ENCODE peak calls at places on chromosomes 11 and 22, in six cellular contexts. T is GM23338, Z is mucosa of descending colon, Q is HCT116, O is lower lobe of right lung, C is left ventricle myocardium inferior. K is an unnamed sample.

GRCh38 chr22:22169923-22170322 is 74.7 kb upstream of the VPREB1 start:
- DNase-seq in Q (no peak), Z (no peak), O (no peak), C (no peak), T (no peak), K (no peak)

GRCh38 chr11:92865352-92865751 is 104.1 kb upstream of the MTNR1B start:
- DNase-seq in O (no peak), C (no peak), T (no peak), Z (no peak), Q (no peak), K (no peak)

GRCh38 chr11:114196994-114197702 is 99.1 kb upstream of the NNMT start:
- DNase-seq in Z (no peak), C (no peak), T (no peak), Q (no peak), O (no peak), K (no peak)

GRCh38 chr11:28140689-28141455 is 32.7 kb downstream of the METTL15 start:
- DNase-seq in Q (peak; percentile 27), C (no peak), T (no peak), O (no peak), Z (no peak), K (no peak)

GRCh38 chr11:119626197-119626909 is 102.6 kb downstream of the NECTIN1 start:
- DNase-seq in Z (no peak), T (no peak), O (no peak), Q (no peak), C (no peak), K (peak; percentile 35)

GRCh38 chr11:3808846-3809623 is 675 bp downstream of the PGAP2 start:
- DNase-seq in T (peak; percentile 65), Q (peak; percentile 62), C (no peak), O (no peak), Z (no peak), K (peak; percentile 84)

GRCh38 chr22:24516301-24516737 is 21.2 kb downstream of the UPB1 start:
- DNase-seq in T (peak; percentile 70), C (no peak), Q (no peak), Z (no peak), O (no peak), K (no peak)

GRCh38 chr11:21511835-21512440 is 680.9 kb upstream of the ANO5 start:
- DNase-seq in Z (peak; percentile 12), C (peak; percentile 16), T (peak; percentile 90), Q (peak; percentile 3), O (peak; percentile 69), K (peak; percentile 79)

GRCh38 chr22:37608477-37609239 is at the start of gene GGA1:
- DNase-seq in O (peak; percentile 98), Q (peak; percentile 96), Z (peak; percentile 99), C (peak; percentile 96), T (peak; percentile 95), K (peak; percentile 94)

GRCh38 chr22:39814899-39815298 is 78.7 kb downstream of the ENTHD1 start:
- DNase-seq in Q (no peak), O (no peak), T (no peak), C (no peak), Z (no peak), K (no peak)

GRCh38 chr11:67357831-67358555 is 4.6 kb upstream of the POLD4 start:
- DNase-seq in Z (no peak), T (no peak), Q (no peak), O (no peak), C (no peak), K (no peak)

GRCh38 chr22:47918276-47918928 is 1156.0 kb downstream of the TBC1D22A start:
- DNase-seq in T (no peak), C (no peak), O (no peak), Q (no peak), Z (no peak), K (no peak)

GRCh38 chr11:118790357-118791014 is 478 bp downstream of the DDX6 start:
- DNase-seq in T (peak; percentile 74), Z (peak; percentile 81), C (peak; percentile 58), Q (no peak), O (peak; percentile 65), K (peak; percentile 77)

GRCh38 chr11:84634309-84634708 is 992.8 kb downstream of the DLG2 start:
- DNase-seq in Z (no peak), C (no peak), T (no peak), O (no peak), Q (no peak), K (no peak)

GRCh38 chr11:12897390-12897789 is 111.7 kb upstream of the RASSF10 start:
- DNase-seq in T (no peak), Z (no peak), Q (no peak), O (no peak), C (peak; percentile 31), K (no peak)

GRCh38 chr22:26922804-26923203 is 265.4 kb downstream of the MIAT start:
- DNase-seq in Q (no peak), O (no peak), T (peak; percentile 83), C (no peak), Z (no peak), K (no peak)

GRCh38 chr11:111205622-111206385 is 39.7 kb upstream of the POU2AF2 start:
- DNase-seq in T (no peak), C (no peak), Z (no peak), O (no peak), Q (no peak), K (no peak)

GRCh38 chr11:93939084-93939780 is 81.9 kb upstream of the HEPHL1 start:
- DNase-seq in Z (no peak), Q (no peak), T (no peak), O (no peak), C (no peak), K (no peak)

GRCh38 chr11:130206141-130206540 is 46.6 kb downstream of the ST14 start:
- DNase-seq in T (no peak), Z (peak; percentile 69), C (no peak), Q (no peak), O (peak; percentile 29), K (no peak)

GRCh38 chr11:13276454-13276851 is 1.1 kb upstream of the BMAL1 start:
- DNase-seq in Q (no peak), T (no peak), Z (no peak), O (no peak), C (no peak), K (no peak)

GRCh38 chr22:39728236-39728860 is 157.8 kb downstream of the CACNA1I start:
- DNase-seq in Q (no peak), O (no peak), Z (peak; percentile 31), T (no peak), C (no peak), K (no peak)

GRCh38 chr11:19447150-19447566 is 206.4 kb upstream of the E2F8 start:
- DNase-seq in C (no peak), Z (no peak), T (no peak), O (no peak), Q (no peak), K (no peak)

GRCh38 chr11:81744336-81745116 is 989.1 kb downstream of the FAM181B start:
- DNase-seq in T (no peak), Z (no peak), Q (no peak), C (no peak), O (no peak), K (no peak)

GRCh38 chr11:10304495-10305261 is at the start of gene ADM:
- DNase-seq in O (peak; percentile 89), Z (peak; percentile 92), C (peak; percentile 91), Q (peak; percentile 91), T (peak; percentile 93), K (peak; percentile 95)

GRCh38 chr11:94968334-94968958 is 4.9 kb downstream of the CWC15 start:
- DNase-seq in Q (no peak), Z (no peak), T (peak; percentile 18), C (no peak), O (no peak), K (peak; percentile 29)

GRCh38 chr22:47197735-47198500 is 435.5 kb downstream of the TBC1D22A start:
- DNase-seq in T (no peak), Z (no peak), C (no peak), Q (no peak), O (no peak), K (no peak)

GRCh38 chr22:25013634-25014033 is 61.1 kb downstream of the KIAA1671 start:
- DNase-seq in O (no peak), T (no peak), Z (peak; percentile 59), C (peak; percentile 37), Q (no peak), K (peak; percentile 32)

GRCh38 chr11:12973529-12974181 is 35.5 kb upstream of the RASSF10 start:
- DNase-seq in Q (no peak), C (no peak), O (no peak), Z (no peak), T (no peak), K (no peak)

GRCh38 chr11:22454461-22454860 is 116.3 kb downstream of the SLC17A6 start:
- DNase-seq in O (no peak), T (no peak), C (no peak), Q (no peak), Z (no peak), K (no peak)

GRCh38 chr11:72773291-72773690 is 20.6 kb downstream of the STARD10 start:
- DNase-seq in C (peak; percentile 38), Q (no peak), Z (no peak), T (no peak), O (no peak), K (no peak)

GRCh38 chr11:61187505-61188130 is 15.7 kb upstream of the PGA3 start:
- DNase-seq in C (peak; percentile 66), Q (peak; percentile 74), O (peak; percentile 76), T (peak; percentile 93), Z (no peak), K (peak; percentile 85)

DNA sequence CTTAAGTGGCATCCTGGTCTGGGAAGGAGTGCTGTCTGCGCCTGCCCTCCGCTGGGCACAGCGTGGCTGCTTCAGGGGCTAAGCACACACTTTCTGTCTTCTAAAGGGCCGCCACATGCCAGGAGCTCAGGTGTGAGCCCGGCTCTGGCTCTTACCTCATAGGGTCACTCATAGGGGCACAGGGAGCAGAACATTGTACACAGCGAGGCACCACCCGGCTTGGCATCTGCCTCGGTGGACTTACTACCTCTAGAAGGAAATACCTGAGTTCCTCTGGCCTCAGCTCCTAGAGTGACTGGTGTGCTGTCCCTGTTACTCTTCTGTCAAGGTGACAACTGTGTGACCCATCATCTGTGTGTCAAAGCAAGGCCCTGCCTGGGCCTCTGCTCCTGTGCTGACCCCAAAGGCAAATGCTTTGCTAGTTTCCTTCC is 13.4 kb downstream of the NEAT1 start:
- DNase-seq in O (no peak), T (no peak), C (no peak), Z (peak; percentile 53), Q (no peak), K (no peak)
- H3K4me1 ChIP-seq in O (peaks cover 96% of the 10 kb centered on the region), T (no peaks in the 10 kb centered on the region), C (peaks cover 100% of the 10 kb centered on the region), Z (peaks cover 22% of the 10 kb centered on the region), Q (peaks cover 12% of the 10 kb centered on the region), K (peaks cover 3% of the 10 kb centered on the region)

GRCh38 chr11:86214710-86215109 is 29.8 kb upstream of the EED start:
- DNase-seq in Z (no peak), C (no peak), T (no peak), Q (no peak), O (no peak), K (no peak)
- TF ChIP-seq CTCF in Z (no peak), C (no peak), T (no peak), Q (peak; percentile 7), O (no peak), K (peak; percentile 18)

DNA sequence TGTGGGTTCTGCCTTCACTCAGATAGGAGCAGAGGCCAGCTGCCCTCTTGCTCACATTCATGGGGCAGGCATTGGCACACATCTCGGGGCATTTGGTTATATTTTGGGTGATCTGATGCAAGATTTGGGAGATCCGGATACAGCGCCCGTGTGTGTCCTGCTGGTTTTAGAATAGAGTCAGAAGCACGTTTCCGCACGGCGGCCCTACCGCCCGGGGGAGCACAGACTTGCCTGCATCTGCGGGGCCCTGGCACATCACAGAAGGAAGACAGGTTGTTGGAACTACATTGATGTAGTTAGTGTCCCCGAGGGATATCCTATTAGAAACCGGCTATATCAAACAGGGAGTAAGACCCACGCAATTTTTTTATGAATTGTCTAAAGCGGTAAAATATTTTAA is 982.8 kb downstream of the NTM start:
- DNase-seq in C (no peak), T (no peak), Z (no peak), O (no peak), Q (no peak), K (no peak)
- H3K4me3 ChIP-seq in C (no peak overlapping the region), T (no peak overlapping the region), Z (no peak overlapping the region), O (no peak overlapping the region), Q (no peak overlapping the region), K (no peak overlapping the region)

GRCh38 chr11:64560139-64560771 is 30.8 kb upstream of the SLC22A12 start:
- DNase-seq in C (no peak), O (no peak), Q (no peak), T (no peak), Z (no peak), K (no peak)
- H3K4me1 ChIP-seq in C (peaks cover 3% of the 10 kb centered on the region), O (peaks cover under 1% of the 10 kb centered on the region), Q (no peaks in the 10 kb centered on the region), T (peaks cover 9% of the 10 kb centered on the region), Z (peaks cover 4% of the 10 kb centered on the region), K (peaks cover 42% of the 10 kb centered on the region)

K was measured in Caco-2.